ENCODE peak calls at places on chromosomes 11 and 22, in eight cellular contexts. A, N, S, P, R, F, L and O are unnamed samples.

GRCh38 chr11:10506013-10506370 is 35.0 kb downstream of the RNF141 start:
- DNase-seq in A (no peak), N (no peak), S (no peak), P (no peak), R (no peak), F (peak; percentile 92), L (no peak), O (no peak)

GRCh38 chr11:76830639-76831312 is 29.9 kb upstream of the ACER3 start:
- DNase-seq in A (peak; percentile 43), N (no peak), S (no peak), P (no peak), R (peak; percentile 71), F (no peak), L (no peak), O (no peak)

GRCh38 chr11:101487775-101488174 is 96.0 kb downstream of the TRPC6 start:
- DNase-seq in A (peak; percentile 23), N (no peak), S (no peak), P (no peak), R (peak; percentile 78), F (peak; percentile 2), L (no peak), O (peak; percentile 44)

GRCh38 chr22:50599816-50600454 is 658 bp upstream of the MAPK8IP2 start:
- DNase-seq in A (peak; percentile 33), N (peak; percentile 67), S (peak; percentile 57), P (peak; percentile 36), R (no peak), F (peak; percentile 8), L (no peak), O (no peak)

GRCh38 chr11:65873280-65874156 is 918 bp upstream of the EFEMP2 start:
- DNase-seq in A (peak; percentile 86), N (peak; percentile 92), S (peak; percentile 95), P (peak; percentile 99), R (peak; percentile 91), F (peak; percentile 88), L (peak; percentile 89), O (no peak)

GRCh38 chr22:38290347-38290746 is 17.5 kb upstream of the TMEM184B start:
- DNase-seq in A (no peak), N (no peak), S (no peak), P (no peak), R (no peak), F (no peak), L (no peak), O (no peak)

GRCh38 chr11:118620529-118621070 is 13.2 kb downstream of the PHLDB1 start:
- DNase-seq in A (peak; percentile 15), N (no peak), S (peak; percentile 64), P (no peak), R (no peak), F (no peak), L (no peak), O (no peak)

GRCh38 chr11:121367434-121367833 is 74.9 kb downstream of the SC5D start:
- DNase-seq in A (no peak), N (no peak), S (no peak), P (no peak), R (no peak), F (peak; percentile 4), L (no peak), O (no peak)

GRCh38 chr11:3950996-3951662 is 95.7 kb downstream of the STIM1 start:
- DNase-seq in A (peak; percentile 74), N (peak; percentile 71), S (no peak), P (peak; percentile 70), R (no peak), F (no peak), L (no peak), O (peak; percentile 72)

GRCh38 chr22:20298803-20299735 is 20.8 kb downstream of the DGCR6L start:
- DNase-seq in A (peak; percentile 76), N (peak; percentile 92), S (peak; percentile 81), P (peak; percentile 94), R (peak; percentile 76), F (peak; percentile 77), L (peak; percentile 31), O (no peak)

GRCh38 chr11:106101797-106102196 is 24.3 kb downstream of the AASDHPPT start:
- DNase-seq in A (peak; percentile 63), N (no peak), S (no peak), P (no peak), R (peak; percentile 72), F (peak; percentile 14), L (no peak), O (peak; percentile 45)

GRCh38 chr11:78192911-78193341 is 4.2 kb downstream of the USP35 start:
- DNase-seq in A (no peak), N (no peak), S (no peak), P (no peak), R (peak; percentile 35), F (no peak), L (no peak), O (no peak)

GRCh38 chr11:70697701-70698100 is 299.4 kb downstream of the CTTN start:
- DNase-seq in A (no peak), N (no peak), S (no peak), P (no peak), R (no peak), F (no peak), L (no peak), O (no peak)

GRCh38 chr22:24965822-24966626 is 13.5 kb downstream of the KIAA1671 start:
- DNase-seq in A (no peak), N (no peak), S (no peak), P (no peak), R (no peak), F (peak; percentile 92), L (no peak), O (no peak)
- H3K4me3 ChIP-seq in A (no peak overlapping the region), N (no peak overlapping the region), S (no peak overlapping the region), P (no peak overlapping the region), R (no peak overlapping the region), F (no peak overlapping the region), L (no peak overlapping the region), O (no peak overlapping the region)

GRCh38 chr11:61732705-61733104 is 19.7 kb upstream of the MYRF start:
- DNase-seq in A (peak; percentile 73), N (no peak), S (no peak), P (no peak), R (peak; percentile 50), F (peak; percentile 14), L (no peak), O (no peak)
- H3K4me3 ChIP-seq in A (no peak overlapping the region), N (no peak overlapping the region), S (no peak overlapping the region), P (no peak overlapping the region), R (no peak overlapping the region), F (no peak overlapping the region), L (no peak overlapping the region), O (no peak overlapping the region)

GRCh38 chr11:96098511-96099241 is 174.8 kb upstream of the MTMR2 start:
- DNase-seq in A (peak; percentile 51), N (no peak), S (no peak), P (no peak), R (no peak), F (peak; percentile 89), L (no peak), O (no peak)

GRCh38 chr11:96096360-96096759 is 172.5 kb upstream of the MTMR2 start:
- DNase-seq in A (no peak), N (no peak), S (no peak), P (no peak), R (no peak), F (no peak), L (no peak), O (no peak)

GRCh38 chr11:96097844-96098421 is 174.0 kb upstream of the MTMR2 start:
- DNase-seq in A (peak; percentile 57), N (no peak), S (no peak), P (no peak), R (no peak), F (peak; percentile 48), L (no peak), O (no peak)

GRCh38 chr11:96094156-96094555 is 170.2 kb upstream of the MTMR2 start:
- DNase-seq in A (no peak), N (no peak), S (no peak), P (no peak), R (no peak), F (no peak), L (no peak), O (no peak)

DNA sequence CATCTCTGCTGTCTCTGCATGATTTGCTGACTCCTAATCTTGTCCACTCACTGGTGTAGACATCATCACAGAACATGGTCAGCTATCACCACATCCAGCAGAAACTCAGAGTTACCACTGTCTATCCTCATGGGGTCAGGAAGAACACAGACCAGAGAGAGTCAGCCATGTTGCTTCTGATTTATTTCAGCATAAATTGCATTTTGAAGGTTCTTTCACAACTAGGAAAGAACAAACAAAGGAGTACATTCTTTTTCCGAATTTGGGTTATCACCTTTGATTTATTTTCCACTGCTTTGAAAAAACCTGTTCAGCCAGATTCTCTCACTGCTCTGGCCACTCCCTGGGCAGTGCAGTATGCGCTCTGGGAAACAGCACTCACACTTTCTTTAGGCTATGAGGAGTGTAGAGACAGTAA is 172.0 kb upstream of the MTMR2 start:
- DNase-seq in A (no peak), N (no peak), S (no peak), P (no peak), R (no peak), F (peak; percentile 74), L (no peak), O (no peak)
- H3K4me3 ChIP-seq in A (no peak overlapping the region), N (no peak overlapping the region), S (no peak overlapping the region), P (no peak overlapping the region), R (no peak overlapping the region), F (no peak overlapping the region), L (no peak overlapping the region), O (no peak overlapping the region)

GRCh38 chr11:116192509-116193206 is 580.1 kb downstream of the BUD13 start:
- DNase-seq in A (peak; percentile 8), N (no peak), S (no peak), P (no peak), R (no peak), F (no peak), L (no peak), O (no peak)
- H3K4me3 ChIP-seq in A (peak overlapping the region; percentile 48), N (peak overlapping the region; percentile 50), S (peak overlapping the region; percentile 34), P (no peak overlapping the region), R (peak overlapping the region; percentile 38), F (no peak overlapping the region), L (peak overlapping the region; percentile 74), O (peak overlapping the region; percentile 52)

DNA sequence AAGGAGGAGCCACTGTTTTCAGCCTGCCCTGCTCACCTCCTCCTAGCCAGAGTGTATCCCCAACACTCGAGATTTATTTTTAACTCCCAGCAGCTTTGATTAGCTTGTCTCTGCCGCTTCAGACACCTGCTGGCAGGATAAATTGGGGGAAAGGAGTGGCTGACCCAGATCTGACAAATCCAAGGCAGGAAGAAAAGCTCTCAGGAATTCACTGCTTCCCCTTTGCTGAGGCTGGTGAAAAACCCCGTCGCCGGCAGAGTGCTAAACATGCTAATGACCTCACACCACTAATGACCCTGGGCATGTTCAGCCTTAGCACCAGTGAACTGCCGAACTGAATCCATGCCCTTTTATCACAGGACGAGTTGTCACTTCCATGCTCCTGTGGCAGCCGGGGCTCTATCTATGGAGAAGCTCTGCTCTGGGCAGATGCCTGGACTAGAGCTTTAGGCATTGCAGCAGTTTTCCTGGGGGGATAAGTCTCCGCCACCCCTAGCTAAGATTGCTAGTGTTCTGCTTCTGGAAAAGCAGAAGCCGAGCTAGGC is 52.2 kb downstream of the FEZ1 start:
- DNase-seq in A (no peak), N (peak; percentile 72), S (no peak), P (no peak), R (no peak), F (no peak), L (no peak), O (no peak)
- H3K4me3 ChIP-seq in A (no peak overlapping the region), N (no peak overlapping the region), S (no peak overlapping the region), P (no peak overlapping the region), R (no peak overlapping the region), F (no peak overlapping the region), L (no peak overlapping the region), O (no peak overlapping the region)